ENCODE peak calls at places on chromosome X, in five cellular contexts. B is glutamatergic neuron, T is left lung, O is brain microvascular endothelial cell, K is mammary epithelial cell. G is an unnamed sample.

GRCh38 chrX:24243692-24244091 is 70.2 kb downstream of the SUPT20HL2 start:
- DNase-seq in B (no peak), T (no peak), O (no peak), K (no peak), G (no peak)

GRCh38 chrX:98207947-98208346 is 1324.2 kb downstream of the RPA4 start:
- DNase-seq in B (no peak), T (no peak), O (no peak), K (no peak), G (no peak)

GRCh38 chrX:113384628-113385027 is 544.0 kb upstream of the AMOT start:
- DNase-seq in B (no peak), T (no peak), O (no peak), K (peak; percentile 35), G (peak; percentile 66)

GRCh38 chrX:87160435-87161010 is 357.1 kb upstream of the KLHL4 start:
- DNase-seq in B (no peak), T (no peak), O (no peak), K (no peak), G (no peak)

GRCh38 chrX:119682019-119682989 is 10.7 kb downstream of the SEPTIN6 start:
- DNase-seq in B (no peak), T (no peak), O (no peak), K (no peak), G (no peak)

GRCh38 chrX:130696542-130696941 is 206.5 kb downstream of the ENOX2 start:
- DNase-seq in B (no peak), T (no peak), O (no peak), K (no peak), G (no peak)

GRCh38 chrX:44432641-44433040 is 89.2 kb upstream of the EFHC2 start:
- DNase-seq in B (no peak), T (no peak), O (no peak), K (no peak), G (peak; percentile 28)

GRCh38 chrX:53686151-53686885 is at the start of gene HUWE1:
- DNase-seq in B (peak; percentile 91), T (peak; percentile 92), O (peak; percentile 40), K (peak; percentile 58), G (peak; percentile 19)

GRCh38 chrX:127457161-127457560 is 595.0 kb downstream of the ACTRT1 start:
- DNase-seq in B (no peak), T (no peak), O (no peak), K (no peak), G (peak; percentile 0)

GRCh38 chrX:78092296-78092695 is 11.8 kb upstream of the PGK1 start:
- DNase-seq in B (peak; percentile 18), T (no peak), O (peak; percentile 29), K (peak; percentile 90), G (peak; percentile 49)

GRCh38 chrX:1389181-1389992 is 2.5 kb downstream of the SLC25A6 start:
- DNase-seq in B (peak; percentile 12), T (peak; percentile 58), O (no peak), K (no peak), G (no peak)

GRCh38 chrX:136839196-136839595 is 41.3 kb downstream of the RBMX start:
- DNase-seq in B (no peak), T (no peak), O (no peak), K (no peak), G (no peak)

DNA sequence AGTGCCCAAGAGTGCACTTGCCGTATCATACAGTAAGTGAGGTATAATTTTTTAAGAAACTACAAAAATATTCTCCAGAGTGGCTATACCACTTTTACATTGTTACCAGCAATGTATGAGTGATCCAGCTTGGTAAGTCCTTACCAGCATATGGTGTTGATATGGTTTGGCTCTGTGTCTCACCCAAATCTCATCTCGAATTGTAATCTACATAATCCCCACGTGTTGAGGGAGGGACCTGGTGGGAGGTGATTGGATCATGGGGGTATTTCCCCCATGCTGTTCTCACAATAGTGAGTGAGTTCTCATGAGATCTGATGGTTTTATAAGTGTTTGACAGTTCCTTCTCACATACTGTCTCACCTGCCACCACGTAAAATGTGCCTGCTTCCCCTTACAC is 44.8 kb downstream of the RBMX start:
- DNase-seq in B (no peak), T (no peak), O (no peak), K (no peak), G (no peak)
- TF ChIP-seq CTCF in B (no peak), T (no peak), O (no peak), K (no peak), G (no peak)

GRCh38 chrX:13471269-13471668 is 98.1 kb upstream of the EGFL6 start:
- DNase-seq in B (peak; percentile 65), T (no peak), O (no peak), K (no peak), G (no peak)
- TF ChIP-seq CTCF in B (no peak), T (no peak), O (no peak), K (no peak), G (no peak)

GRCh38 chrX:39550795-39551361 is 546.9 kb downstream of the BCOR start:
- DNase-seq in B (no peak), T (no peak), O (no peak), K (no peak), G (no peak)
- TF ChIP-seq CTCF in B (no peak), T (no peak), O (no peak), K (no peak), G (no peak)

GRCh38 chrX:131827935-131828334 is 195.2 kb upstream of the STK26 start:
- DNase-seq in B (peak; percentile 35), T (no peak), O (peak; percentile 23), K (no peak), G (no peak)
- TF ChIP-seq CTCF in B (no peak), T (no peak), O (peak; percentile 23), K (peak; percentile 2), G (peak; percentile 50)

GRCh38 chrX:132957211-132958085 is 981 bp downstream of the HS6ST2 start:
- DNase-seq in B (peak; percentile 65), T (no peak), O (no peak), K (no peak), G (no peak)

GRCh38 chrX:132954323-132954722 is 4.1 kb downstream of the HS6ST2 start:
- DNase-seq in B (no peak), T (no peak), O (no peak), K (no peak), G (peak; percentile 8)

GRCh38 chrX:132958086-132958703 is at the start of gene HS6ST2:
- DNase-seq in B (peak; percentile 29), T (no peak), O (no peak), K (no peak), G (no peak)

GRCh38 chrX:132955710-132956109 is 2.7 kb downstream of the HS6ST2 start:
- DNase-seq in B (no peak), T (no peak), O (no peak), K (no peak), G (no peak)

DNA sequence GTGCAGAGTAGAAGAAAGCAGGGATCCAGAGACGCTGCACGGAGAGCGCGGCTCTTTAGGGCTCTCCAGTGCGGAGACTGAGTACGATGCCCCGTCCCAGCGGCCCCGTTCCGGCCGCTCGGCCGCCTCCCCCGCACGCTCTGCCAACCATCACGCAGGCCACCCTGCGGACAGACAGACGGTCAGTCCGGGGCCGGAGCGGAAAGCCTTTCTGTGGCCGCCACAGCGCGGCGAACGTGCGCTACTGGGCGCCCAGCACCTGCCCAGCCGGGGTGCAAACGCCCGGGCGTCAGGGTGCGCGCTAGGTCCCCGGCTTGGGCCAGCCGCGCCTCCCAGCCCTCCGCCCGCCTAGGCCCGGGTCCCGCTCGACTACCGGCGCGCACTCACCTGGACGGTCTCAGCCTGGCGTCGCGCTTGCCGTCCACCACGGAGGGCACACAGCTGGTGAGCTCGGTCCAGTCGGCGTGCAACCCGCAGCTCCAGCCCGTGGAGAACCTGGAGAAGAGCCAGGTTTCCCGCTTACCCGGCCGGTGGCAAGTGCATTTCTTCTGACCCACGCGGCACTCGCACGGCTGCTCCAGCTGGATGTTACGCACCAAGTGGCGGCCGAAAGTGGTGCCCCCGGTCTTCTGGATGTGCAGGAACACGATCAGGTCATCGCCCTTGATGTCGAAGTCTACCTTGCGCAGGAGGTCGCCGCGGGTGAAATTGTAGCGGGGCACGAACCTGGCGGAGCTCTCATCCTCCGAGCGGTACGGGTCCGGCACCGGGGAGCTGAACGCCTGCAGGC is 1.8 kb downstream of the HS6ST2 start:
- DNase-seq in B (peak; percentile 28), T (no peak), O (no peak), K (no peak), G (no peak)
- TF ChIP-seq CTCF in B (no peak), T (no peak), O (no peak), K (no peak), G (no peak)

GRCh38 chrX:136797787-136798186 is 17.1 kb upstream of the ARHGEF6 start:
- DNase-seq in B (no peak), T (no peak), O (no peak), K (no peak), G (no peak)

GRCh38 chrX:136789856-136790255 is 9.1 kb upstream of the ARHGEF6 start:
- DNase-seq in B (no peak), T (no peak), O (no peak), K (no peak), G (no peak)

GRCh38 chrX:136794080-136794479 is 13.3 kb upstream of the ARHGEF6 start:
- DNase-seq in B (no peak), T (no peak), O (no peak), K (no peak), G (no peak)
- TF ChIP-seq CTCF in B (no peak), T (no peak), O (no peak), K (no peak), G (no peak)